ENCODE peak calls at places on chromosomes 2 and 18, in eight cellular contexts. R is dorsolateral prefrontal cortex; J is left lung; K is neural progenitor cell; P is fibroblast of mammary gland; F is CD8-positive, alpha-beta T cell; G is breast epithelium; W is fibroblast of the aortic adventitia. V is an unnamed sample.

GRCh38 chr2:153096272-153096671 is 377.9 kb downstream of the ARL6IP6 start:
- DNase-seq in P (no peak), R (no peak), K (no peak), J (no peak), F (no peak), G (no peak), W (no peak), V (no peak)

GRCh38 chr2:238113611-238114010 is 13.5 kb downstream of the ESPNL start:
- DNase-seq in J (peak; percentile 4), K (no peak), R (no peak), F (no peak), G (no peak), W (no peak), P (no peak), V (no peak)

GRCh38 chr2:151032741-151033152 is 228.9 kb downstream of the RBM43 start:
- DNase-seq in K (no peak), P (peak; percentile 98), G (no peak), F (no peak), R (no peak), W (peak; percentile 96), J (no peak), V (no peak)

GRCh38 chr2:223943561-223944008 is 1.6 kb downstream of the WDFY1 start:
- DNase-seq in G (no peak), F (no peak), R (no peak), K (no peak), P (peak; percentile 59), J (no peak), W (peak; percentile 65), V (no peak)

GRCh38 chr2:216857131-216857550 is 2.7 kb downstream of the TNP1 start:
- DNase-seq in P (peak; percentile 48), K (peak; percentile 4), W (no peak), G (no peak), F (no peak), R (no peak), J (no peak), V (no peak)

GRCh38 chr18:8379187-8379941 is 229.9 kb upstream of the RAB12 start:
- DNase-seq in P (no peak), W (no peak), R (no peak), K (no peak), J (no peak), G (no peak), F (no peak), V (no peak)

GRCh38 chr2:164642268-164642667 is 21.0 kb upstream of the GRB14 start:
- DNase-seq in J (no peak), P (no peak), W (no peak), K (no peak), R (no peak), G (no peak), F (no peak), V (no peak)

GRCh38 chr18:35642802-35643201 is 61.3 kb downstream of the GALNT1 start:
- DNase-seq in P (peak; percentile 34), R (no peak), K (no peak), G (no peak), W (no peak), J (no peak), F (no peak), V (no peak)

GRCh38 chr2:127810156-127810636 is 775 bp downstream of the WDR33 start:
- DNase-seq in F (no peak), R (no peak), P (peak; percentile 29), W (no peak), J (no peak), K (peak; percentile 51), G (no peak), V (no peak)

GRCh38 chr2:181573140-181573736 is 83.7 kb downstream of the CERKL start:
- DNase-seq in P (peak; percentile 57), G (no peak), F (no peak), K (peak; percentile 51), W (peak; percentile 65), J (no peak), R (peak; percentile 26), V (no peak)

GRCh38 chr2:56170536-56170935 is 13.3 kb upstream of the CCDC85A start:
- DNase-seq in F (no peak), P (peak; percentile 10), J (no peak), G (no peak), R (no peak), K (no peak), W (no peak), V (no peak)

GRCh38 chr2:24820598-24821432 is 27.6 kb downstream of the CENPO start:
- DNase-seq in G (no peak), R (no peak), W (no peak), P (no peak), F (no peak), K (no peak), J (no peak), V (no peak)

GRCh38 chr2:126907671-126908070 is 9.0 kb downstream of the TEX51 start:
- DNase-seq in J (no peak), P (no peak), R (no peak), F (no peak), G (no peak), K (no peak), W (no peak), V (no peak)

GRCh38 chr2:65638438-65638837 is 206.0 kb upstream of the SPRED2 start:
- DNase-seq in W (no peak), P (peak; percentile 7), G (no peak), J (no peak), F (no peak), K (peak; percentile 36), R (no peak), V (no peak)

GRCh38 chr2:215442392-215442787 is 6.5 kb upstream of the FN1 start:
- DNase-seq in F (no peak), K (no peak), W (no peak), J (no peak), G (no peak), P (no peak), R (no peak), V (no peak)

GRCh38 chr2:219182331-219183150 is 4.5 kb downstream of the RETREG2 start:
- DNase-seq in W (no peak), F (no peak), J (no peak), K (no peak), R (no peak), G (no peak), P (no peak), V (no peak)

GRCh38 chr2:98445708-98446577 is 1.3 kb downstream of the INPP4A start:
- DNase-seq in F (peak; percentile 49), R (peak; percentile 72), W (no peak), K (no peak), P (no peak), J (no peak), G (no peak), V (no peak)

GRCh38 chr2:19051238-19051831 is 307.1 kb downstream of the OSR1 start:
- DNase-seq in G (no peak), F (no peak), K (no peak), W (no peak), P (no peak), R (no peak), J (no peak), V (no peak)
- TF ChIP-seq CTCF in G (no peak), F (no peak), K (no peak), W (peak; percentile 12), P (no peak), R (no peak), J (no peak), V (no peak)

GRCh38 chr2:239249048-239249447 is 151.8 kb downstream of the HDAC4 start:
- DNase-seq in P (no peak), K (no peak), W (no peak), G (no peak), J (no peak), R (no peak), F (no peak), V (no peak)

GRCh38 chr2:239251971-239252370 is 148.8 kb downstream of the HDAC4 start:
- DNase-seq in W (no peak), G (no peak), P (no peak), R (no peak), K (no peak), J (no peak), F (no peak), V (no peak)

GRCh38 chr2:239250216-239251071 is 150.4 kb downstream of the HDAC4 start:
- DNase-seq in J (no peak), K (no peak), W (no peak), P (no peak), R (no peak), G (no peak), F (no peak), V (no peak)

GRCh38 chr2:239247401-239248245 is 153.2 kb downstream of the HDAC4 start:
- DNase-seq in W (no peak), R (no peak), K (no peak), J (no peak), G (no peak), P (no peak), F (no peak), V (no peak)

DNA sequence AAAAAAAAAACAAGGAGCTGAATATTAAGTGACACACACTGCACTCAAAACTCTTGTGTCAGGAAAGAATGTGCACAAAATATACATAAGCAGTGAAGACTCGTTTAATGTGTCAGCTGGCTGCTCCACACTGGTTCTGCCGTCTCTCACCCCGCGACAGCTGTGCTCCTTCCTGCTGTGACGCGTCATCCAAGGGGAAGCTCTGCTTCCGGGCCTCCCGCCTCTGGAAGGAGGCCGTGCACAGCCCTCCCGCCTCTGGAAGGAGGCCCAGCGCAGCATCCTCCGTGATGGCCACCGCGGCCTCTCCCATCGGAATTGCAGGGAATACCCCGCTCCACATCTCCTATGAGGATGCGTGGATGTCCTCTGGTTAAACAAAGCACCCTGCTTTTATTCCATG is 151.0 kb downstream of the HDAC4 start:
- DNase-seq in F (no peak), R (no peak), K (no peak), W (peak; percentile 71), J (peak; percentile 78), G (no peak), P (peak; percentile 57), V (no peak)
- H3K4me3 ChIP-seq in F (no peak overlapping the region), R (no peak overlapping the region), K (no peak overlapping the region), W (no peak overlapping the region), J (no peak overlapping the region), G (no peak overlapping the region), P (no peak overlapping the region), V (no peak overlapping the region)

GRCh38 chr2:234091432-234091879 is 41.0 kb downstream of the SPP2 start:
- DNase-seq in F (no peak), R (no peak), P (peak; percentile 17), G (peak; percentile 35), W (peak; percentile 70), K (no peak), J (no peak), V (no peak)
- TF ChIP-seq CTCF in F (no peak), R (no peak), P (no peak), G (no peak), W (no peak), K (no peak), J (no peak), V (no peak)

GRCh38 chr18:80176334-80177080 is 67.4 kb downstream of the ADNP2 start:
- DNase-seq in J (no peak), G (no peak), K (no peak), P (peak; percentile 48), W (no peak), F (no peak), R (no peak), V (no peak)

GRCh38 chr18:80175451-80176235 is 66.6 kb downstream of the ADNP2 start:
- DNase-seq in W (no peak), G (no peak), R (no peak), J (no peak), K (no peak), P (no peak), F (peak; percentile 70), V (no peak)

GRCh38 chr18:80179857-80180558 is 67.3 kb downstream of the PARD6G start:
- DNase-seq in F (no peak), K (no peak), W (no peak), P (no peak), R (no peak), G (no peak), J (no peak), V (no peak)

GRCh38 chr18:80178935-80179818 is 68.1 kb downstream of the PARD6G start:
- DNase-seq in F (peak; percentile 18), P (no peak), R (no peak), J (no peak), W (no peak), K (no peak), G (peak; percentile 43), V (no peak)

GRCh38 chr18:80177128-80177527 is 68.1 kb downstream of the ADNP2 start:
- DNase-seq in G (no peak), P (no peak), J (no peak), W (no peak), K (no peak), R (no peak), F (no peak), V (no peak)
- H3K4me3 ChIP-seq in G (no peak overlapping the region), P (no peak overlapping the region), J (no peak overlapping the region), W (no peak overlapping the region), K (no peak overlapping the region), R (no peak overlapping the region), F (no peak overlapping the region), V (no peak overlapping the region)